ENCODE peak calls at places on chromosomes 16 and 17, in four cellular contexts. F is spleen, D is H9, N is NCI-H2081. Y is an unnamed sample.

GRCh38 chr17:82023447-82024241 is 539 bp downstream of the LRRC45 start:
- DNase-seq in N (no peak), F (no peak), D (no peak), Y (peak; percentile 66)

GRCh38 chr17:11296994-11297393 is 56.0 kb downstream of the SHISA6 start:
- DNase-seq in F (no peak), D (no peak), N (no peak), Y (no peak)

GRCh38 chr17:38656959-38657823 is 17.6 kb downstream of the EPOP start:
- DNase-seq in N (no peak), D (peak; percentile 47), F (no peak), Y (no peak)

GRCh38 chr17:78872486-78872885 is 30.5 kb downstream of the CEP295NL start:
- DNase-seq in N (no peak), D (no peak), F (no peak), Y (no peak)

GRCh38 chr17:72714357-72714966 is 378.0 kb downstream of the SLC39A11 start:
- DNase-seq in N (peak; percentile 17), D (no peak), F (no peak), Y (no peak)

GRCh38 chr17:29048440-29049360 is 5.8 kb downstream of the PIPOX start:
- DNase-seq in F (no peak), D (no peak), N (peak; percentile 20), Y (no peak)

GRCh38 chr17:82917656-82918345 is 78.0 kb upstream of the ZNF750 start:
- DNase-seq in F (no peak), D (peak; percentile 69), N (no peak), Y (peak; percentile 49)

GRCh38 chr16:57800213-57801097 is 1.8 kb downstream of the KIFC3 start:
- DNase-seq in N (no peak), F (no peak), D (no peak), Y (no peak)

GRCh38 chr16:81097230-81097629 is 1.0 kb upstream of the GCSH start:
- DNase-seq in F (no peak), N (no peak), D (no peak), Y (no peak)

GRCh38 chr17:40915721-40916256 is 21.7 kb downstream of the KRT23 start:
- DNase-seq in N (no peak), F (no peak), D (no peak), Y (peak; percentile 36)